ENCODE peak calls at places on chromosomes 1 and 21, in six cellular contexts. E is effector memory CD4-positive, alpha-beta T cell; B is A549; O is caudate nucleus; Z is uterus; K is IMR-90. U is an unnamed sample.

GRCh38 chr1:219261454-219261853 is 87.8 kb downstream of the LYPLAL1 start:
- DNase-seq in E (no peak), B (no peak), O (no peak), Z (no peak), K (no peak), U (no peak)

GRCh38 chr1:156124557-156125483 is 10.3 kb downstream of the LMNA start:
- DNase-seq in E (no peak), B (no peak), O (no peak), Z (peak), K (no peak), U (no peak)

GRCh38 chr1:12215562-12215961 is 14.3 kb upstream of the VPS13D start:
- DNase-seq in E (no peak), B (no peak), O (no peak), Z (no peak), K (no peak), U (no peak)

GRCh38 chr21:31514598-31514997 is 144.9 kb upstream of the SOD1 start:
- DNase-seq in E (no peak), B (no peak), O (peak), Z (no peak), K (no peak), U (no peak)

GRCh38 chr1:83641828-83642443 is 357.0 kb downstream of the TTLL7 start:
- DNase-seq in E (no peak), B (no peak), O (no peak), Z (peak), K (no peak), U (peak)

GRCh38 chr1:38151399-38151798 is 104.8 kb upstream of the POU3F1 start:
- DNase-seq in E (no peak), B (no peak), O (no peak), Z (no peak), K (no peak), U (no peak)

GRCh38 chr1:241356187-241356518 is 852 bp downstream of the RGS7 start:
- DNase-seq in E (no peak), B (no peak), O (no peak), Z (no peak), K (no peak), U (no peak)

GRCh38 chr1:6724517-6725141 is 23.0 kb upstream of the DNAJC11 start:
- DNase-seq in E (no peak), B (peak), O (no peak), Z (no peak), K (peak), U (no peak)

GRCh38 chr1:116945996-116946395 is 36.3 kb downstream of the PTGFRN start:
- DNase-seq in E (no peak), B (no peak), O (no peak), Z (no peak), K (no peak), U (no peak)

GRCh38 chr1:55695553-55695952 is 480.4 kb upstream of the USP24 start:
- DNase-seq in E (no peak), B (no peak), O (no peak), Z (no peak), K (peak), U (no peak)
- H3K27ac ChIP-seq in E (no peak), B (no peak), O (no peak), Z (peak), K (peak), U (no peak)

DNA sequence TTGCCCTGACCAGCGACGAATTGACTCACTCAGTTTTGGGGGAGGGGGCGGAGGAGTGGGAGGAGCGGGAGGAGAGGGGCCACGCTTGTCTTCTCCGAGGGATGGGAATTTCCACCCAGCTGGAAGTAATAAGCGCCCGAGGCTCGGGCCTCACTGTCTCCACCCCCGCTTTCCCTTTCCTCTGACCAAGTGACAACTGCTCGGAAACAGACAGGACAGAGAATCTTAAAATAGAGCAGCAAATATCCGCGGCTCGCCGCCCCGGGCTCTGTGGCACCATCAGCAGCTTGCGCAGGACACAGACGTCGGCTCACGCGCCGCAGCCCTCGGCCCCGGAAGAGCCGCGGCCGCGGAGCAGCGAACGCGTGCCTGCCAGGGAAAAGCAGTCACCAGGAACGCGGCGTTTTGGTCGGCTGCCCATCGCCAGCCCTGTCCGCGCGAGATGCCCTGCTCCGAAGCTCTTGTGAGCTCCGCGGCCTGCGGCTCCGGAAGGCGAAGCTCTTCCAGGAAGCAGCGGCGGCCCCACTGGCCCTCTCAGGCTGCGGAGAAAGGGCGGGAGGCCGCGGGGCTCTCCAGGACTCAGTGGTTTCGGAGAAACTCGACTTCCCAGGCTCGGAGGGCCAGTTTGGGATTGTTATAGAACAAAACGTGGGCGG is 10.7 kb upstream of the RGS16 start:
- DNase-seq in E (peak), B (peak), O (peak), Z (peak), K (peak), U (peak)
- H3K27ac ChIP-seq in E (peak), B (peak), O (peak), Z (peak), K (peak), U (peak)

GRCh38 chr1:10173582-10173981 is 36.8 kb upstream of the KIF1B start:
- DNase-seq in E (no peak), B (no peak), O (no peak), Z (no peak), K (no peak), U (no peak)

GRCh38 chr1:10171105-10171767 is 39.1 kb upstream of the KIF1B start:
- DNase-seq in E (no peak), B (no peak), O (no peak), Z (no peak), K (no peak), U (no peak)

GRCh38 chr1:10170362-10170665 is 40.1 kb upstream of the KIF1B start:
- DNase-seq in E (no peak), B (no peak), O (no peak), Z (no peak), K (peak), U (no peak)

GRCh38 chr1:10168912-10169514 is 41.4 kb upstream of the KIF1B start:
- DNase-seq in E (no peak), B (no peak), O (no peak), Z (no peak), K (no peak), U (no peak)

DNA sequence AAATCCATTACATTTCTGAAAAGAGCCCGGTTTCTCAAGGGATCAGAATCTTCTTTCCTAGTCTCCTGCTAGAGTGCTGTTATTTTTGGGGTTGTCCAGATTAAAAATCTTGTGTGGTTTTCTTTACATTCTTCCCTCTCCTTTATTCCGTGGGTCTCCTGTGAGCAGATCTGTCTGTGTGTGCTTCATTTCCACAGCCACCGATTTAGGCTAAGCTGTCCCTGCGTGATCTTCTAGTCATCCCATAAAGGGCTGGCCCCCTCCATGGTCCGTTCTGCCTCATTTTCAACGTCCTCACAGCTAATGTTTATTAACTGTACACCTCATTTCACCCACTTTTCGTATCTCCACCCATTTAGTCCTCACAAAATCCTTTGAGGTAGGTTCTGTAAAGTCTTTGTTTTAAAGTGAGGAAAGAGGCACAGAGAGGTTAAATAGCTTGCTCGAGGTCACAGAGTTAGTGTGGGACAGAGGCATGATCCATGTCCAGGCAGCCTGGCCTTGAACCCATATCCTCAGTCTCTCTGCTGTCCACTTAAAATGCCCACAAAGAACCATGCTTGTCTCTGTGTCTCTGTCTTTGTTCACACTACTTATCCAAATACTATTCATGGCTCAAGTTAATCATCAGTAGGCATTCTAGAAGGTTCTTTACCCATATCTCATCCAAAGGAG is 38.2 kb upstream of the KIF1B start:
- DNase-seq in E (no peak), B (no peak), O (no peak), Z (no peak), K (no peak), U (no peak)
- H3K27ac ChIP-seq in E (no peak), B (no peak), O (no peak), Z (no peak), K (no peak), U (no peak)

GRCh38 chr1:119946724-119947123 is 50.4 kb upstream of the ADAM30 start:
- DNase-seq in E (no peak), B (no peak), O (no peak), Z (no peak), K (peak), U (no peak)
- H3K27ac ChIP-seq in E (no peak), B (no peak), O (no peak), Z (no peak), K (no peak), U (no peak)

GRCh38 chr1:184541537-184542152 is 154.8 kb downstream of the C1orf21 start:
- DNase-seq in E (no peak), B (no peak), O (no peak), Z (no peak), K (no peak), U (no peak)
- H3K27ac ChIP-seq in E (no peak), B (no peak), O (no peak), Z (peak), K (no peak), U (no peak)

GRCh38 chr1:58779837-58780585 is 3.8 kb downstream of the JUN start:
- DNase-seq in E (peak), B (no peak), O (no peak), Z (peak), K (peak), U (no peak)
- H3K27ac ChIP-seq in E (no peak), B (no peak), O (no peak), Z (peak), K (no peak), U (peak)

U was measured in heart right ventricle.